ENCODE peak calls at places on chromosome 18, in nine cellular contexts. D is naive B cell; L is H54; S is T follicular helper cell; I is left cardiac atrium; P is Panc1; Z is activated T-helper 1 cell treated with anti-CD3 and anti-CD28 coated beads, Interleukin-2, amount 50 U/mL, for 16 hours; F is HCEC 1CT; C is activated CD4-positive, alpha-beta T cell treated with anti-CD3 and anti-CD28 coated beads for 48 hours. G is an unnamed sample.

GRCh38 chr18:22067682-22068081 is 101.7 kb upstream of the GATA6 start:
- DNase-seq in D (no peak), L (no peak), S (no peak), I (no peak), P (no peak), Z (no peak), F (no peak), C (no peak), G (no peak)

GRCh38 chr18:27124196-27124595 is 60.9 kb downstream of the CHST9 start:
- DNase-seq in D (no peak), L (no peak), S (no peak), I (no peak), P (no peak), Z (no peak), F (no peak), C (no peak), G (no peak)

GRCh38 chr18:27954226-27954625 is 222.7 kb downstream of the CDH2 start:
- DNase-seq in D (no peak), L (no peak), S (no peak), I (no peak), P (no peak), Z (no peak), F (peak), C (no peak), G (no peak)

GRCh38 chr18:42784612-42785011 is 330.9 kb downstream of the RIT2 start:
- DNase-seq in D (no peak), L (no peak), S (no peak), I (no peak), P (no peak), Z (no peak), F (no peak), C (no peak), G (no peak)

GRCh38 chr18:44651453-44651852 is 29.2 kb upstream of the SETBP1 start:
- DNase-seq in D (no peak), L (no peak), S (no peak), I (no peak), P (no peak), Z (no peak), F (no peak), C (no peak), G (no peak)

GRCh38 chr18:68611301-68611700 is 103.6 kb downstream of the TMX3 start:
- DNase-seq in D (no peak), L (no peak), S (no peak), I (no peak), P (no peak), Z (no peak), F (no peak), C (no peak), G (no peak)

GRCh38 chr18:44893045-44893706 is 212.5 kb downstream of the SETBP1 start:
- DNase-seq in D (no peak), L (no peak), S (no peak), I (no peak), P (no peak), Z (no peak), F (no peak), C (no peak), G (no peak)

GRCh38 chr18:79507076-79507545 is 111.4 kb downstream of the NFATC1 start:
- DNase-seq in D (no peak), L (no peak), S (no peak), I (peak), P (no peak), Z (no peak), F (no peak), C (no peak), G (peak)

GRCh38 chr18:11791131-11791530 is 60.1 kb upstream of the CHMP1B start:
- DNase-seq in D (no peak), L (no peak), S (no peak), I (no peak), P (no peak), Z (no peak), F (no peak), C (no peak), G (no peak)

GRCh38 chr18:48947583-48947982 is 3.2 kb downstream of the SMAD7 start:
- DNase-seq in D (no peak), L (no peak), S (no peak), I (peak), P (no peak), Z (no peak), F (no peak), C (no peak), G (no peak)

GRCh38 chr18:58087928-58088722 is 44.1 kb downstream of the NEDD4L start:
- DNase-seq in D (no peak), L (peak), S (no peak), I (no peak), P (peak), Z (no peak), F (peak), C (no peak), G (no peak)